ENCODE peak calls at places on chromosomes 11 and 22, in six cellular contexts. One of them, this sample, is unnamed. For H3K36me3, the result is how much of the 10 kb centered on the place peaks cover.

GRCh38 chr11:73240190-73240781 is 22.2 kb downstream of the P2RY2 start:
- DNase-seq in HCT116: no peak
- DNase-seq in transverse colon: no peak
- DNase-seq in sigmoid colon: peak
- DNase-seq in SK-N-SH: no peak
- DNase-seq in spleen: peak
- DNase-seq in this sample: no peak

GRCh38 chr11:95379460-95379859 is 148.5 kb upstream of the SESN3 start:
- DNase-seq in HCT116: no peak
- DNase-seq in transverse colon: no peak
- DNase-seq in sigmoid colon: no peak
- DNase-seq in SK-N-SH: peak
- DNase-seq in spleen: no peak
- DNase-seq in this sample: no peak

GRCh38 chr22:43289976-43290663 is 53.1 kb downstream of the SCUBE1 start:
- DNase-seq in HCT116: no peak
- DNase-seq in transverse colon: no peak
- DNase-seq in sigmoid colon: peak
- DNase-seq in SK-N-SH: peak
- DNase-seq in spleen: no peak
- DNase-seq in this sample: no peak

GRCh38 chr11:86608251-86608799 is 64.1 kb downstream of the ME3 start:
- DNase-seq in HCT116: peak
- DNase-seq in transverse colon: peak
- DNase-seq in sigmoid colon: peak
- DNase-seq in SK-N-SH: peak
- DNase-seq in spleen: no peak
- DNase-seq in this sample: peak

GRCh38 chr11:2561283-2562180 is 116.7 kb downstream of the KCNQ1 start:
- DNase-seq in HCT116: no peak
- DNase-seq in transverse colon: peak
- DNase-seq in sigmoid colon: peak
- DNase-seq in SK-N-SH: no peak
- DNase-seq in spleen: peak
- DNase-seq in this sample: no peak

GRCh38 chr11:55966391-55966790 is 3.4 kb downstream of the OR10AG1 start:
- DNase-seq in HCT116: no peak
- DNase-seq in transverse colon: no peak
- DNase-seq in sigmoid colon: no peak
- DNase-seq in SK-N-SH: no peak
- DNase-seq in spleen: no peak
- DNase-seq in this sample: no peak

GRCh38 chr22:32660292-32660691 is 141.2 kb upstream of the TIMP3 start:
- DNase-seq in HCT116: peak
- DNase-seq in transverse colon: peak
- DNase-seq in sigmoid colon: peak
- DNase-seq in SK-N-SH: peak
- DNase-seq in spleen: no peak
- DNase-seq in this sample: peak

GRCh38 chr11:115544422-115544821 is 40.2 kb upstream of the CADM1 start:
- DNase-seq in HCT116: no peak
- DNase-seq in transverse colon: no peak
- DNase-seq in sigmoid colon: no peak
- DNase-seq in SK-N-SH: no peak
- DNase-seq in spleen: no peak
- DNase-seq in this sample: no peak

GRCh38 chr22:45686004-45686403 is 14.4 kb downstream of the ATXN10 start:
- DNase-seq in HCT116: no peak
- DNase-seq in transverse colon: no peak
- DNase-seq in sigmoid colon: no peak
- DNase-seq in SK-N-SH: no peak
- DNase-seq in spleen: no peak
- DNase-seq in this sample: no peak

GRCh38 chr11:115659061-115659963 is 155.1 kb upstream of the CADM1 start:
- DNase-seq in HCT116: no peak
- DNase-seq in transverse colon: no peak
- DNase-seq in sigmoid colon: no peak
- DNase-seq in SK-N-SH: peak
- DNase-seq in spleen: no peak
- DNase-seq in this sample: no peak

GRCh38 chr22:37206841-37207821 is 5.1 kb downstream of the SSTR3 start:
- DNase-seq in HCT116: no peak
- DNase-seq in transverse colon: no peak
- DNase-seq in sigmoid colon: peak
- DNase-seq in SK-N-SH: no peak
- DNase-seq in spleen: peak
- DNase-seq in this sample: no peak

GRCh38 chr11:19553683-19554333 is 158.8 kb upstream of the NAV2 start:
- DNase-seq in HCT116: peak
- DNase-seq in transverse colon: peak
- DNase-seq in sigmoid colon: peak
- DNase-seq in SK-N-SH: peak
- DNase-seq in spleen: peak
- DNase-seq in this sample: peak

GRCh38 chr11:114343493-114343892 is 47.3 kb downstream of the NNMT start:
- DNase-seq in HCT116: no peak
- DNase-seq in transverse colon: no peak
- DNase-seq in sigmoid colon: no peak
- DNase-seq in SK-N-SH: no peak
- DNase-seq in spleen: no peak
- DNase-seq in this sample: no peak

GRCh38 chr22:42509548-42509947 is 10.0 kb downstream of the RRP7A start:
- DNase-seq in HCT116: no peak
- DNase-seq in transverse colon: no peak
- DNase-seq in sigmoid colon: no peak
- DNase-seq in SK-N-SH: no peak
- DNase-seq in spleen: no peak
- DNase-seq in this sample: no peak

GRCh38 chr11:16012125-16012751 is 344.1 kb downstream of the SOX6 start:
- DNase-seq in HCT116: no peak
- DNase-seq in transverse colon: no peak
- DNase-seq in sigmoid colon: no peak
- DNase-seq in SK-N-SH: no peak
- DNase-seq in spleen: no peak
- DNase-seq in this sample: no peak

GRCh38 chr11:70186936-70187335 is 16.2 kb upstream of the FADD start:
- DNase-seq in HCT116: no peak
- DNase-seq in transverse colon: no peak
- DNase-seq in sigmoid colon: no peak
- DNase-seq in SK-N-SH: no peak
- DNase-seq in spleen: no peak
- DNase-seq in this sample: no peak

GRCh38 chr11:28092786-28093185 is 15.2 kb downstream of the KIF18A start:
- DNase-seq in HCT116: no peak
- DNase-seq in transverse colon: no peak
- DNase-seq in sigmoid colon: no peak
- DNase-seq in SK-N-SH: no peak
- DNase-seq in spleen: no peak
- DNase-seq in this sample: no peak

GRCh38 chr22:36258750-36259619 is 6.1 kb downstream of the APOL1 start:
- DNase-seq in HCT116: no peak
- DNase-seq in transverse colon: peak
- DNase-seq in sigmoid colon: peak
- DNase-seq in SK-N-SH: no peak
- DNase-seq in spleen: no peak
- DNase-seq in this sample: no peak

GRCh38 chr11:16862733-16863132 is 124.3 kb downstream of the C11orf58 start:
- DNase-seq in HCT116: no peak
- DNase-seq in transverse colon: no peak
- DNase-seq in sigmoid colon: no peak
- DNase-seq in SK-N-SH: peak
- DNase-seq in spleen: no peak
- DNase-seq in this sample: no peak

GRCh38 chr11:77999446-77999845 is 5.0 kb upstream of the INTS4 start:
- DNase-seq in HCT116: no peak
- DNase-seq in transverse colon: no peak
- DNase-seq in sigmoid colon: no peak
- DNase-seq in SK-N-SH: no peak
- DNase-seq in spleen: no peak
- DNase-seq in this sample: no peak

GRCh38 chr11:77990981-77991380 is 3.5 kb downstream of the INTS4 start:
- DNase-seq in HCT116: no peak
- DNase-seq in transverse colon: no peak
- DNase-seq in sigmoid colon: no peak
- DNase-seq in SK-N-SH: no peak
- DNase-seq in spleen: no peak
- DNase-seq in this sample: no peak

GRCh38 chr11:78000193-78000592 is 5.7 kb upstream of the INTS4 start:
- DNase-seq in HCT116: peak
- DNase-seq in transverse colon: peak
- DNase-seq in sigmoid colon: no peak
- DNase-seq in SK-N-SH: peak
- DNase-seq in spleen: no peak
- DNase-seq in this sample: peak

GRCh38 chr11:77993902-77994301 is 566 bp downstream of the INTS4 start:
- DNase-seq in HCT116: no peak
- DNase-seq in transverse colon: no peak
- DNase-seq in sigmoid colon: no peak
- DNase-seq in SK-N-SH: no peak
- DNase-seq in spleen: no peak
- DNase-seq in this sample: no peak

DNA sequence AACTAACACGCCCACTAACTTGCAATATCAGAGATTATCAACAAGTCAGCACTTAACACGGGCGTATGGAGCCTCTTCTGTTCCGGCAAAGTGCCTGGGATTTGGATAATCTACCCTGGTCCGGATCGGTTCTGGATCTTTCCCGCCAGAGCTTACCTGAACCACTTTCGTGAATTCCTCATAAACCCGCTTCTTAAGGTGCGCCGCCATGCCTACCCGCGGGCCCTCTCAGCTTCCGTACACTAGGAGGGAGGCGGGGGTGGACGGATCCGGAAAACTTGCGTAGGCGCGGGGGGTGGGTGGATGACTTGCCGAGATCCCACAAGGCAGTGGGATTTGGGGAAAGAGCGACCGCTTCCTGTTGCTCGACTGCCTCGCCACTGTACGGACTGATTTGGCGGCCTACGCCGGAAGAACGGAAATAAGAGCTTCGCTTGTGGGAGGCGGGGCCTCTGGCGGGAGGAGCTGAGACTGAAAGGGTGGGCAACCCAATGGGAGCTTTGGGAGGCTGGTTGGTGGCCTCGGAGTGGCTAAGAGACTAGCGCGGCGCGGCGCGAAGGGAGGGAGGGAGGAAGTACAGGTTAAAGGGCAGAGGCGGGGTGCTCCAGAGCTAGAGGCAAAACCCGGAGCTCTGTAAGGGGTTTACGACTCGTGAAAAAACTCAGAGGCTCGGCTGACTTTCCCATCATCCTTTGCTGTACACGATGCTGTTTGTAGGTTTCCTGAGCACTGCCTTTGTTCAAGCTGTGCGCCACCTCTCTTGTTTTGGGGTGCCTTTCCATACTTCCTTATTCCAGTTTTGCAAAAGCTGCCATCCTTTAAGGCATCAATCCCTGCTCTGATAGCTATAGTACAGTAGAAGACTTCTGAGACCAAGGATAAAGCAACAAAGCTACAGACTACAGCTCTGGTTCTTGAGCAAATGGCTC is at the start of gene INTS4:
- DNase-seq in HCT116: peak
- DNase-seq in transverse colon: peak
- DNase-seq in sigmoid colon: peak
- DNase-seq in SK-N-SH: peak
- DNase-seq in spleen: peak
- DNase-seq in this sample: peak
- TF ChIP-seq POLR2AphosphoS5 in HCT116: peak
- TF ChIP-seq POLR2AphosphoS5 in transverse colon: peak
- TF ChIP-seq POLR2AphosphoS5 in sigmoid colon: peak
- TF ChIP-seq POLR2AphosphoS5 in SK-N-SH: peak
- TF ChIP-seq POLR2AphosphoS5 in spleen: peak
- TF ChIP-seq POLR2AphosphoS5 in this sample: peak

GRCh38 chr22:21933899-21934298 is 18.7 kb downstream of the PPM1F start:
- DNase-seq in HCT116: no peak
- DNase-seq in transverse colon: no peak
- DNase-seq in sigmoid colon: no peak
- DNase-seq in SK-N-SH: no peak
- DNase-seq in spleen: peak
- DNase-seq in this sample: no peak
- H3K36me3 ChIP-seq in HCT116: under half
- H3K36me3 ChIP-seq in transverse colon: under half
- H3K36me3 ChIP-seq in sigmoid colon: half or more
- H3K36me3 ChIP-seq in SK-N-SH: half or more
- H3K36me3 ChIP-seq in spleen: half or more
- H3K36me3 ChIP-seq in this sample: half or more

GRCh38 chr22:20037419-20037818 is 16.5 kb downstream of the TANGO2 start:
- DNase-seq in HCT116: no peak
- DNase-seq in transverse colon: no peak
- DNase-seq in sigmoid colon: no peak
- DNase-seq in SK-N-SH: no peak
- DNase-seq in spleen: no peak
- DNase-seq in this sample: no peak

GRCh38 chr22:20034143-20034542 is 13.2 kb downstream of the TANGO2 start:
- DNase-seq in HCT116: no peak
- DNase-seq in transverse colon: no peak
- DNase-seq in sigmoid colon: no peak
- DNase-seq in SK-N-SH: no peak
- DNase-seq in spleen: no peak
- DNase-seq in this sample: no peak

GRCh38 chr22:20036535-20037392 is 15.9 kb downstream of the TANGO2 start:
- DNase-seq in HCT116: no peak
- DNase-seq in transverse colon: no peak
- DNase-seq in sigmoid colon: no peak
- DNase-seq in SK-N-SH: no peak
- DNase-seq in spleen: no peak
- DNase-seq in this sample: no peak

GRCh38 chr22:20036119-20036518 is 15.2 kb downstream of the TANGO2 start:
- DNase-seq in HCT116: no peak
- DNase-seq in transverse colon: no peak
- DNase-seq in sigmoid colon: no peak
- DNase-seq in SK-N-SH: no peak
- DNase-seq in spleen: no peak
- DNase-seq in this sample: no peak

DNA sequence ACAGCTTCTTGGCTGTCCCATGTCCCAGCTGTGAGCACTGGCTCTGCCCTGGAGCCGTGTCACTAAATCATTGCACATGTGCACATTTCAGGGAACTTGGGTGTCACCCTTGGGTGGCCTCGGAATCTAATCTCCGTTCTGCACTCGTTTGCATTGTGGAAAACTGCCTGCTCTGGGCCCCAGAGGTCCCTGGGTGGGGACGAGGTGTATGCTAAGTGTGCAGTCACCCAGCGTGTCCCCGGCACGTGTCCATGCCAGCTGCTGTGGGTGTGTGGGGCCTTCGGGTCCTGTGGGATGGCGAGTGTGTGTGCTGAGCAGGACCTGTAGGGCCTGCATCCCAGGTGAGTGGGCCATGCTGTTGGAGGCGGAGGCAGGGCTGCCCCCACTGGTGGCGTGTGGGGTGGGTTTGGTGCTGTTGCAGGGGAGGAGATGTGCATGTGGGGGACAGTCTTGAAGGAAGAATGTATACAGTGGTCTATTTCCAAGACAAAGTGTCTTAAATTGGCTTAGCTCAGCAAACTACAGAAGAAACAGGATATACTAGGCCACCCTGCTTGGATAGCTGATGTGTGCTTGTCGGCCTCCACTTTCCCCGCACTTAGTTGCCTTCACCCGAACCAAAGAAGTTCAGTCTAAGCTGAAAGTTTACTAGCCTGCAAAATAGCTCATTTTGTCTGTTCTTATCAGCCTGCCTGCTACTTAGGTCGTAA is 14.6 kb downstream of the TANGO2 start:
- DNase-seq in HCT116: no peak
- DNase-seq in transverse colon: no peak
- DNase-seq in sigmoid colon: no peak
- DNase-seq in SK-N-SH: no peak
- DNase-seq in spleen: no peak
- DNase-seq in this sample: no peak
- TF ChIP-seq POLR2AphosphoS5 in HCT116: no peak
- TF ChIP-seq POLR2AphosphoS5 in transverse colon: no peak
- TF ChIP-seq POLR2AphosphoS5 in sigmoid colon: no peak
- TF ChIP-seq POLR2AphosphoS5 in SK-N-SH: no peak
- TF ChIP-seq POLR2AphosphoS5 in spleen: peak
- TF ChIP-seq POLR2AphosphoS5 in this sample: no peak

GRCh38 chr22:29747832-29748231 is 19.0 kb downstream of the ZMAT5 start:
- DNase-seq in HCT116: no peak
- DNase-seq in transverse colon: no peak
- DNase-seq in sigmoid colon: no peak
- DNase-seq in SK-N-SH: no peak
- DNase-seq in spleen: no peak
- DNase-seq in this sample: no peak
- H3K36me3 ChIP-seq in HCT116: under half
- H3K36me3 ChIP-seq in transverse colon: under half
- H3K36me3 ChIP-seq in sigmoid colon: under half
- H3K36me3 ChIP-seq in SK-N-SH: under half
- H3K36me3 ChIP-seq in spleen: half or more
- H3K36me3 ChIP-seq in this sample: under half

This sample was measured in stomach.